ENCODE peak calls at places on chromosomes 4 and X, in five cellular contexts. B, N, R, D and W are unnamed samples.

GRCh38 chrX:42422961-42423360 is 355.0 kb downstream of the PPP1R2C start:
- DNase-seq in B (no peak), N (no peak), R (no peak), D (no peak), W (peak)

GRCh38 chr4:174324725-174325124 is 41.0 kb downstream of the CEP44 start:
- DNase-seq in B (no peak), N (peak), R (peak), D (no peak), W (peak)

GRCh38 chr4:1353186-1354055 is 6.4 kb downstream of the UVSSA start:
- DNase-seq in B (no peak), N (no peak), R (no peak), D (no peak), W (no peak)

GRCh38 chr4:5797866-5798265 is 86.9 kb downstream of the EVC start:
- DNase-seq in B (no peak), N (no peak), R (no peak), D (no peak), W (no peak)

GRCh38 chrX:19673334-19674040 is 158.2 kb upstream of the MAP3K15 start:
- DNase-seq in B (no peak), N (peak), R (peak), D (peak), W (peak)

GRCh38 chrX:77003956-77004355 is 443.2 kb upstream of the FGF16 start:
- DNase-seq in B (no peak), N (no peak), R (peak), D (no peak), W (no peak)

GRCh38 chrX:50484662-50485061 is 14.0 kb upstream of the DGKK start:
- DNase-seq in B (no peak), N (no peak), R (no peak), D (no peak), W (no peak)

GRCh38 chrX:39654183-39654925 is 443.4 kb downstream of the BCOR start:
- DNase-seq in B (no peak), N (no peak), R (no peak), D (no peak), W (no peak)

GRCh38 chr4:9859774-9860173 is 78.3 kb downstream of the DRD5 start:
- DNase-seq in B (no peak), N (no peak), R (no peak), D (no peak), W (no peak)

GRCh38 chr4:183249854-183250253 is 70.2 kb downstream of the CLDN22 start:
- DNase-seq in B (no peak), N (peak), R (peak), D (no peak), W (peak)

GRCh38 chr4:183797041-183797444 is 108.1 kb upstream of the STOX2 start:
- DNase-seq in B (no peak), N (no peak), R (no peak), D (peak), W (peak)

GRCh38 chr4:80220711-80221110 is 23.4 kb downstream of the PRDM8 start:
- DNase-seq in B (no peak), N (peak), R (no peak), D (no peak), W (peak)

GRCh38 chrX:42602566-42602965 is 175.4 kb downstream of the PPP1R2C start:
- DNase-seq in B (no peak), N (no peak), R (no peak), D (no peak), W (no peak)

GRCh38 chr4:147975902-147976301 is 244.0 kb downstream of the ARHGAP10 start:
- DNase-seq in B (no peak), N (peak), R (peak), D (no peak), W (no peak)

GRCh38 chr4:153750197-153750817 is 9.5 kb downstream of the RNF175 start:
- DNase-seq in B (no peak), N (peak), R (peak), D (peak), W (peak)

GRCh38 chr4:16717266-16717970 is 181.0 kb downstream of the LDB2 start:
- DNase-seq in B (no peak), N (no peak), R (peak), D (no peak), W (no peak)

GRCh38 chr4:40864531-40864930 is 114.8 kb downstream of the NSUN7 start:
- DNase-seq in B (no peak), N (no peak), R (no peak), D (no peak), W (no peak)

GRCh38 chrX:119406739-119407138 is 7.6 kb downstream of the SLC25A43 start:
- DNase-seq in B (no peak), N (no peak), R (peak), D (no peak), W (no peak)

GRCh38 chrX:102976793-102977495 is 39.9 kb downstream of the RAB40AL start:
- DNase-seq in B (no peak), N (peak), R (peak), D (no peak), W (no peak)

GRCh38 chrX:108322243-108322642 is 116.0 kb downstream of the COL4A6 start:
- DNase-seq in B (no peak), N (no peak), R (no peak), D (no peak), W (no peak)

GRCh38 chr4:137156054-137156453 is 376.2 kb downstream of the PCDH18 start:
- DNase-seq in B (no peak), N (peak), R (peak), D (no peak), W (no peak)

GRCh38 chr4:168449740-168450442 is 30.4 kb downstream of the DDX60L start:
- DNase-seq in B (no peak), N (peak), R (peak), D (peak), W (no peak)

GRCh38 chr4:6343950-6344408 is 74.3 kb downstream of the WFS1 start:
- DNase-seq in B (no peak), N (peak), R (peak), D (no peak), W (no peak)

GRCh38 chr4:126718161-126718560 is 914.6 kb upstream of the INTU start:
- DNase-seq in B (no peak), N (no peak), R (no peak), D (no peak), W (no peak)

GRCh38 chrX:40278340-40279090 is 180.8 kb upstream of the BCOR start:
- DNase-seq in B (no peak), N (no peak), R (no peak), D (no peak), W (peak)

GRCh38 chr4:57018930-57019329 is 40.2 kb downstream of the POLR2B start:
- DNase-seq in B (no peak), N (no peak), R (peak), D (no peak), W (no peak)